ENCODE peak calls at places on chromosomes 13 and 19, in eight cellular contexts. One of them, this sample, is unnamed.

GRCh38 chr13:24272452-24273161 is 36.8 kb upstream of the C1QTNF9 start:
- DNase-seq in neural crest cell: no peak
- DNase-seq in heart right ventricle: peak
- DNase-seq in HFFc6: no peak
- DNase-seq in AG09319: no peak
- DNase-seq in thoracic aorta: no peak
- DNase-seq in pancreas: no peak
- DNase-seq in endothelial cell: no peak
- DNase-seq in this sample: no peak

GRCh38 chr13:37074703-37075102 is 15.2 kb upstream of the SUPT20H start:
- DNase-seq in endothelial cell: no peak
- DNase-seq in thoracic aorta: no peak
- DNase-seq in HFFc6: peak
- DNase-seq in heart right ventricle: no peak
- DNase-seq in pancreas: no peak
- DNase-seq in neural crest cell: no peak
- DNase-seq in AG09319: no peak
- DNase-seq in this sample: no peak

GRCh38 chr13:100566543-100566942 is 22.0 kb downstream of the GGACT start:
- DNase-seq in heart right ventricle: no peak
- DNase-seq in thoracic aorta: no peak
- DNase-seq in pancreas: no peak
- DNase-seq in neural crest cell: no peak
- DNase-seq in HFFc6: peak
- DNase-seq in AG09319: no peak
- DNase-seq in endothelial cell: no peak
- DNase-seq in this sample: peak

GRCh38 chr13:112893570-112894422 is 75.2 kb upstream of the MCF2L start:
- DNase-seq in heart right ventricle: peak
- DNase-seq in AG09319: no peak
- DNase-seq in thoracic aorta: no peak
- DNase-seq in neural crest cell: peak
- DNase-seq in HFFc6: no peak
- DNase-seq in endothelial cell: peak
- DNase-seq in pancreas: peak
- DNase-seq in this sample: peak

GRCh38 chr13:21849323-21849722 is 178.4 kb downstream of the FGF9 start:
- DNase-seq in neural crest cell: no peak
- DNase-seq in HFFc6: no peak
- DNase-seq in AG09319: no peak
- DNase-seq in heart right ventricle: no peak
- DNase-seq in pancreas: no peak
- DNase-seq in thoracic aorta: no peak
- DNase-seq in endothelial cell: peak
- DNase-seq in this sample: peak

GRCh38 chr13:46751811-46752635 is 44.9 kb downstream of the ESD start:
- DNase-seq in endothelial cell: no peak
- DNase-seq in heart right ventricle: no peak
- DNase-seq in neural crest cell: no peak
- DNase-seq in HFFc6: peak
- DNase-seq in thoracic aorta: no peak
- DNase-seq in AG09319: no peak
- DNase-seq in pancreas: no peak
- DNase-seq in this sample: peak

GRCh38 chr19:17091758-17092333 is 16.3 kb downstream of the MYO9B start:
- DNase-seq in heart right ventricle: peak
- DNase-seq in pancreas: no peak
- DNase-seq in AG09319: no peak
- DNase-seq in neural crest cell: no peak
- DNase-seq in endothelial cell: no peak
- DNase-seq in HFFc6: no peak
- DNase-seq in thoracic aorta: no peak
- DNase-seq in this sample: no peak

GRCh38 chr19:40800339-40800996 is 1.5 kb downstream of the EGLN2 start:
- DNase-seq in thoracic aorta: no peak
- DNase-seq in heart right ventricle: no peak
- DNase-seq in endothelial cell: no peak
- DNase-seq in HFFc6: no peak
- DNase-seq in AG09319: no peak
- DNase-seq in pancreas: peak
- DNase-seq in neural crest cell: no peak
- DNase-seq in this sample: no peak

GRCh38 chr13:99468971-99469545 is 32.2 kb upstream of the TM9SF2 start:
- DNase-seq in endothelial cell: no peak
- DNase-seq in pancreas: no peak
- DNase-seq in HFFc6: no peak
- DNase-seq in AG09319: no peak
- DNase-seq in thoracic aorta: no peak
- DNase-seq in neural crest cell: no peak
- DNase-seq in heart right ventricle: no peak
- DNase-seq in this sample: no peak

GRCh38 chr19:4506449-4507149 is 11.7 kb downstream of the PLIN4 start:
- DNase-seq in AG09319: no peak
- DNase-seq in thoracic aorta: no peak
- DNase-seq in pancreas: peak
- DNase-seq in neural crest cell: no peak
- DNase-seq in HFFc6: peak
- DNase-seq in endothelial cell: no peak
- DNase-seq in heart right ventricle: no peak
- DNase-seq in this sample: peak

GRCh38 chr19:10580979-10581631 is 6.0 kb downstream of the AP1M2 start:
- DNase-seq in heart right ventricle: peak
- DNase-seq in pancreas: peak
- DNase-seq in HFFc6: peak
- DNase-seq in AG09319: peak
- DNase-seq in neural crest cell: peak
- DNase-seq in endothelial cell: peak
- DNase-seq in thoracic aorta: peak
- DNase-seq in this sample: peak

GRCh38 chr13:108215428-108215827 is at the start of gene LIG4:
- DNase-seq in pancreas: peak
- DNase-seq in endothelial cell: peak
- DNase-seq in AG09319: peak
- DNase-seq in HFFc6: peak
- DNase-seq in neural crest cell: peak
- DNase-seq in heart right ventricle: peak
- DNase-seq in thoracic aorta: peak
- DNase-seq in this sample: peak

GRCh38 chr13:21233086-21233485 is 56.6 kb downstream of the MRPL57 start:
- DNase-seq in thoracic aorta: no peak
- DNase-seq in neural crest cell: no peak
- DNase-seq in heart right ventricle: no peak
- DNase-seq in AG09319: no peak
- DNase-seq in pancreas: no peak
- DNase-seq in endothelial cell: no peak
- DNase-seq in HFFc6: no peak
- DNase-seq in this sample: no peak

GRCh38 chr13:99150575-99151370 is 49.9 kb upstream of the UBAC2 start:
- DNase-seq in heart right ventricle: no peak
- DNase-seq in pancreas: no peak
- DNase-seq in thoracic aorta: no peak
- DNase-seq in HFFc6: peak
- DNase-seq in AG09319: peak
- DNase-seq in neural crest cell: no peak
- DNase-seq in endothelial cell: no peak
- DNase-seq in this sample: peak

GRCh38 chr19:35310811-35311465 is 18.0 kb upstream of the CD22 start:
- DNase-seq in endothelial cell: no peak
- DNase-seq in neural crest cell: no peak
- DNase-seq in heart right ventricle: no peak
- DNase-seq in pancreas: no peak
- DNase-seq in thoracic aorta: no peak
- DNase-seq in HFFc6: no peak
- DNase-seq in AG09319: no peak
- DNase-seq in this sample: no peak

GRCh38 chr13:95494082-95494681 is 58.3 kb upstream of the CLDN10 start:
- DNase-seq in pancreas: no peak
- DNase-seq in endothelial cell: peak
- DNase-seq in thoracic aorta: no peak
- DNase-seq in neural crest cell: peak
- DNase-seq in HFFc6: peak
- DNase-seq in AG09319: peak
- DNase-seq in heart right ventricle: no peak
- DNase-seq in this sample: peak

GRCh38 chr13:58994778-58995177 is 1169.0 kb downstream of the DIAPH3 start:
- DNase-seq in neural crest cell: no peak
- DNase-seq in AG09319: no peak
- DNase-seq in endothelial cell: no peak
- DNase-seq in HFFc6: no peak
- DNase-seq in heart right ventricle: no peak
- DNase-seq in thoracic aorta: no peak
- DNase-seq in pancreas: no peak
- DNase-seq in this sample: no peak

GRCh38 chr19:53057904-53058579 is 13.5 kb downstream of the ERVV-2 start:
- DNase-seq in thoracic aorta: no peak
- DNase-seq in neural crest cell: peak
- DNase-seq in AG09319: no peak
- DNase-seq in HFFc6: no peak
- DNase-seq in pancreas: peak
- DNase-seq in heart right ventricle: peak
- DNase-seq in endothelial cell: peak
- DNase-seq in this sample: no peak

GRCh38 chr19:17830567-17831418 is 9.5 kb upstream of the INSL3 start:
- DNase-seq in neural crest cell: peak
- DNase-seq in endothelial cell: peak
- DNase-seq in HFFc6: peak
- DNase-seq in pancreas: peak
- DNase-seq in heart right ventricle: peak
- DNase-seq in thoracic aorta: no peak
- DNase-seq in AG09319: no peak
- DNase-seq in this sample: peak

GRCh38 chr13:65530688-65531087 is 1699.4 kb downstream of the PCDH9 start:
- DNase-seq in thoracic aorta: no peak
- DNase-seq in neural crest cell: no peak
- DNase-seq in AG09319: no peak
- DNase-seq in HFFc6: no peak
- DNase-seq in endothelial cell: no peak
- DNase-seq in heart right ventricle: no peak
- DNase-seq in pancreas: no peak
- DNase-seq in this sample: no peak

GRCh38 chr13:22789916-22790315 is 390.9 kb upstream of the SGCG start:
- DNase-seq in pancreas: no peak
- DNase-seq in heart right ventricle: no peak
- DNase-seq in AG09319: no peak
- DNase-seq in endothelial cell: no peak
- DNase-seq in HFFc6: no peak
- DNase-seq in thoracic aorta: no peak
- DNase-seq in neural crest cell: no peak
- DNase-seq in this sample: no peak

GRCh38 chr13:76775031-76775740 is 111.0 kb downstream of the KCTD12 start:
- DNase-seq in HFFc6: no peak
- DNase-seq in heart right ventricle: no peak
- DNase-seq in pancreas: no peak
- DNase-seq in AG09319: no peak
- DNase-seq in endothelial cell: no peak
- DNase-seq in neural crest cell: no peak
- DNase-seq in thoracic aorta: no peak
- DNase-seq in this sample: no peak

This sample was measured in NCI-H226.